ENCODE peak calls at places on chromosome 11, in ten cellular contexts. M is astrocyte of the spinal cord, Z is choroid plexus epithelial cell, J is kidney, Q is BJ, X is A549, E is tibial nerve, S is left ventricle myocardium inferior, W is epithelial cell of esophagus, B is cardiac muscle cell. D is an unnamed sample.

GRCh38 chr11:15912291-15912690 is 444.1 kb downstream of the SOX6 start:
- DNase-seq in M (no peak), Z (no peak), J (no peak), Q (no peak), X (no peak), E (no peak), S (no peak), W (no peak), B (no peak), D (no peak)

GRCh38 chr11:118606157-118606843 is 1.1 kb upstream of the PHLDB1 start:
- DNase-seq in M (no peak), Z (peak; percentile 75), J (peak; percentile 86), Q (no peak), X (no peak), E (no peak), S (peak; percentile 53), W (no peak), B (no peak), D (no peak)

GRCh38 chr11:5102246-5102645 is 32.9 kb downstream of the OR52E1 start:
- DNase-seq in M (no peak), Z (no peak), J (no peak), Q (no peak), X (no peak), E (no peak), S (no peak), W (no peak), B (no peak), D (no peak)

GRCh38 chr11:102114032-102114431 is 3.8 kb downstream of the YAP1 start:
- DNase-seq in M (no peak), Z (no peak), J (no peak), Q (no peak), X (peak; percentile 13), E (no peak), S (no peak), W (no peak), B (no peak), D (no peak)

GRCh38 chr11:95999604-96000003 is 75.7 kb upstream of the MTMR2 start:
- DNase-seq in M (no peak), Z (no peak), J (no peak), Q (no peak), X (no peak), E (no peak), S (no peak), W (no peak), B (no peak), D (no peak)

GRCh38 chr11:30406978-30407762 is 84.3 kb downstream of the ARL14EP start:
- DNase-seq in M (no peak), Z (no peak), J (no peak), Q (no peak), X (no peak), E (no peak), S (no peak), W (no peak), B (no peak), D (no peak)

GRCh38 chr11:60390389-60390788 is 5.9 kb upstream of the MS4A14 start:
- DNase-seq in M (no peak), Z (no peak), J (no peak), Q (no peak), X (no peak), E (no peak), S (no peak), W (no peak), B (no peak), D (no peak)

GRCh38 chr11:63920126-63920869 is 3.3 kb upstream of the RCOR2 start:
- DNase-seq in M (no peak), Z (no peak), J (peak; percentile 91), Q (no peak), X (no peak), E (no peak), S (peak; percentile 90), W (no peak), B (peak; percentile 80), D (no peak)

GRCh38 chr11:65790104-65790901 is 3.4 kb downstream of the OVOL1 start:
- DNase-seq in M (no peak), Z (no peak), J (peak; percentile 52), Q (no peak), X (no peak), E (no peak), S (no peak), W (no peak), B (no peak), D (no peak)

GRCh38 chr11:65786786-65787636 is at the start of gene OVOL1:
- DNase-seq in M (no peak), Z (no peak), J (peak; percentile 92), Q (no peak), X (no peak), E (no peak), S (no peak), W (peak; percentile 86), B (no peak), D (peak; percentile 59)

GRCh38 chr11:65787649-65788622 is 1.1 kb downstream of the OVOL1 start:
- DNase-seq in M (no peak), Z (no peak), J (peak; percentile 83), Q (no peak), X (no peak), E (no peak), S (no peak), W (no peak), B (peak; percentile 29), D (no peak)

GRCh38 chr11:65789230-65790103 is 2.6 kb downstream of the OVOL1 start:
- DNase-seq in M (no peak), Z (no peak), J (peak; percentile 83), Q (no peak), X (no peak), E (no peak), S (no peak), W (no peak), B (no peak), D (no peak)

DNA sequence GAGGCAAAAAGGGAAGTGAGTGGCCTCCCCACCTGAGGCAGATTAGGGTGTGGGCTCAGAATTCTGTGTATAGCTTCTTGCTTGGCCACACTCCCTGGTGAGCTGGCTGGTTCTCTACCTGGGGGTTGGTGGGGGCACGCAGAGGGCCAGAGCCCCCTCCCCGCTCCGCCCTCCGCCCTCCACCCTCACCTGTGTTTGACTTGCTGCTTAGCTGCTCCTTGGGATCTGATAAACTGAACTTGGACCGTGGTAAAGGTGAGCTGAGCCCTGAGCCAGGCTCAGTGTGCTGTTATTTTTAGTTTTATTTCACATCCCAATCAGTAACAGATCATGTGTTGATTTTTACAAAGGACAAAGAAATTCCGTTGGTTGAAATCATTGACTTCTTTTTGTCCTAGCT is 1.9 kb downstream of the OVOL1 start:
- DNase-seq in M (no peak), Z (no peak), J (peak; percentile 55), Q (no peak), X (no peak), E (no peak), S (no peak), W (no peak), B (no peak), D (no peak)
- H3K4me3 ChIP-seq in M (no peak overlapping the region), Z (no peak overlapping the region), J (peak overlapping the region; percentile 54), Q (no peak overlapping the region), X (no peak overlapping the region), E (no peak overlapping the region), S (no peak overlapping the region), W (peak overlapping the region; percentile 55), B (no peak overlapping the region), D (peak overlapping the region; percentile 63)

DNA sequence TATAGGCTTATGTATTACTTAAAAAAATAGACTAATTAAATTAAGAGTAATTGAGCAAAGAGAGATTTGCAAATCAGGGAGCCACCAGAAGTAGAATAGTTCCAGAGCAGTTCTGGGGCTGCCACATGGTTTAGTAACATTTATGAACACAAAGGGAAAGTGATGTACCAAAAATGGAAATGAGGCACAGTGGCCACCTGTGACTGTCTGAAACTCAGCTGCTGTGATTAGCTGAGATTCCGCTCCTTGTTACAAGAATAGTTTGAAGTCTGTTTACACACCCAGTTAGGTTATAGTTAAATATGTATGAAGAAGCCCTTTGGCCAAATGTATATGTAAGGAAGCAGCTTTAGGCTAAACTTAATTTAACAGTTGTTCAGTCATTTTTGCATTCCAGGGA is 901.5 kb upstream of the CHORDC1 start:
- DNase-seq in M (no peak), Z (no peak), J (no peak), Q (no peak), X (no peak), E (no peak), S (no peak), W (no peak), B (no peak), D (no peak)
- TF ChIP-seq CTCF in M (no peak), Z (no peak), J (no peak), Q (no peak), X (no peak), E (no peak), S (no peak), W (no peak), B (no peak), D (no peak)

GRCh38 chr11:20117291-20117690 is 43.0 kb downstream of the DBX1 start:
- DNase-seq in M (no peak), Z (no peak), J (no peak), Q (no peak), X (no peak), E (no peak), S (no peak), W (no peak), B (no peak), D (no peak)
- H3K4me3 ChIP-seq in M (no peak overlapping the region), Z (no peak overlapping the region), J (no peak overlapping the region), Q (no peak overlapping the region), X (no peak overlapping the region), E (no peak overlapping the region), S (no peak overlapping the region), W (no peak overlapping the region), B (no peak overlapping the region), D (no peak overlapping the region)

GRCh38 chr11:35555238-35555887 is 29.9 kb upstream of the PAMR1 start:
- DNase-seq in M (peak; percentile 49), Z (peak; percentile 44), J (no peak), Q (no peak), X (no peak), E (no peak), S (no peak), W (no peak), B (no peak), D (no peak)

GRCh38 chr11:35558468-35558867 is 33.1 kb upstream of the PAMR1 start:
- DNase-seq in M (peak; percentile 61), Z (no peak), J (no peak), Q (no peak), X (no peak), E (peak; percentile 20), S (no peak), W (peak; percentile 56), B (no peak), D (no peak)

GRCh38 chr11:35564246-35564595 is 38.8 kb upstream of the PAMR1 start:
- DNase-seq in M (no peak), Z (no peak), J (no peak), Q (no peak), X (no peak), E (no peak), S (no peak), W (no peak), B (no peak), D (no peak)

GRCh38 chr11:35563413-35564245 is 38.2 kb upstream of the PAMR1 start:
- DNase-seq in M (no peak), Z (no peak), J (no peak), Q (no peak), X (no peak), E (no peak), S (no peak), W (no peak), B (no peak), D (no peak)

DNA sequence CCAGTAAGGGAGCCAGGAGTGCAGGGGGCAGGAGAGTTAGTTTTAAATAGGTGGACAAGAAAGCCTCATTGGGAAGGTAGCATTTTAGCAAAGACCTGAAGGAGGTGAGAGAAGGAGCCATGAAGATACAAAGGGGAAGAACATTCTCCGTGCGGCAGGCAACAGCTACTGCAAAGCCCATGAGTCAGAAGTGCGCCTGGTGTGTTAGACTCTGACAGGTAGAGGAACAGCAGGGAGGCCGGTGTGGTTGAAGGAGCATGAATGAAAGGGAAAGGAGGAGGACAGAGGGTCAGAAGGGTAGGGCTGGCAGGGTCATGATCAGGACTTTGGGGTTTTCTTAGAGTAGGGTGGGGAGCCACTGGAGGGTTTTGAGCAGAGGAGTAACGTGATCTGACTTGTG is 34.5 kb upstream of the PAMR1 start:
- DNase-seq in M (no peak), Z (no peak), J (no peak), Q (no peak), X (no peak), E (no peak), S (no peak), W (no peak), B (no peak), D (no peak)
- TF ChIP-seq CTCF in M (no peak), Z (no peak), J (no peak), Q (no peak), X (no peak), E (no peak), S (no peak), W (no peak), B (no peak), D (no peak)

D was measured in LNCaP clone FGC.